ENCODE peak calls at places on chromosomes 16 and 17, in five cellular contexts. V, A, Z, M and L are unnamed samples.

GRCh38 chr17:80208050-80208449 is 12.1 kb downstream of the SGSH start:
- DNase-seq in M (no peak), A (no peak), Z (no peak), V (no peak), L (no peak)

GRCh38 chr16:81938331-81939163 is 72.7 kb downstream of the SDR42E1 start:
- DNase-seq in V (no peak), M (no peak), A (no peak), Z (no peak), L (no peak)

GRCh38 chr17:2070241-2071023 is 15.5 kb downstream of the HIC1 start:
- DNase-seq in M (peak; percentile 96), V (no peak), A (no peak), Z (no peak), L (no peak)

GRCh38 chr17:66951605-66951953 is 12.9 kb upstream of the CACNG4 start:
- DNase-seq in A (no peak), M (no peak), Z (no peak), V (no peak), L (no peak)

GRCh38 chr16:72234372-72234771 is 62.4 kb upstream of the PMFBP1 start:
- DNase-seq in A (no peak), Z (no peak), V (no peak), M (no peak), L (no peak)

GRCh38 chr17:5464717-5465507 is 3.9 kb downstream of the DHX33 start:
- DNase-seq in Z (peak; percentile 94), V (no peak), A (no peak), M (no peak), L (no peak)

GRCh38 chr17:7988750-7989178 is 13.7 kb upstream of the GUCY2D start:
- DNase-seq in V (peak; percentile 82), M (peak; percentile 66), A (peak; percentile 74), Z (peak; percentile 76), L (no peak)

GRCh38 chr17:17109896-17110295 is 67.6 kb downstream of the MPRIP start:
- DNase-seq in A (no peak), M (no peak), V (no peak), Z (no peak), L (no peak)

GRCh38 chr16:67186550-67186950 is 2.8 kb upstream of the MATCAP1 start:
- DNase-seq in A (no peak), V (no peak), M (no peak), Z (no peak), L (no peak)

GRCh38 chr17:61555127-61555531 is 35.9 kb downstream of the NACA2 start:
- DNase-seq in M (no peak), Z (no peak), A (peak; percentile 46), V (no peak), L (no peak)
- TF ChIP-seq JUND in M (no peak), Z (no peak), A (no peak), V (no peak), L (no peak)

GRCh38 chr17:48627625-48628510 is 1.7 kb upstream of the HOXB9 start:
- DNase-seq in A (no peak), Z (no peak), M (no peak), V (peak; percentile 63), L (no peak)
- TF ChIP-seq GABPA in A (no peak), Z (no peak), M (no peak), V (no peak), L (no peak)

GRCh38 chr17:39028690-39029089 is 61.5 kb upstream of the FBXO47 start:
- DNase-seq in Z (no peak), M (no peak), V (no peak), A (no peak), L (no peak)

GRCh38 chr17:39022961-39023360 is 55.8 kb upstream of the FBXO47 start:
- DNase-seq in M (no peak), Z (no peak), V (no peak), A (no peak), L (no peak)

GRCh38 chr17:39027440-39028035 is 60.3 kb upstream of the FBXO47 start:
- DNase-seq in Z (no peak), V (no peak), M (no peak), A (peak; percentile 48), L (no peak)

GRCh38 chr17:39027037-39027436 is 59.8 kb upstream of the FBXO47 start:
- DNase-seq in V (peak; percentile 35), Z (no peak), M (no peak), A (peak; percentile 63), L (peak; percentile 71)
- TF ChIP-seq JUND in V (no peak), Z (no peak), M (no peak), A (no peak), L (no peak)

DNA sequence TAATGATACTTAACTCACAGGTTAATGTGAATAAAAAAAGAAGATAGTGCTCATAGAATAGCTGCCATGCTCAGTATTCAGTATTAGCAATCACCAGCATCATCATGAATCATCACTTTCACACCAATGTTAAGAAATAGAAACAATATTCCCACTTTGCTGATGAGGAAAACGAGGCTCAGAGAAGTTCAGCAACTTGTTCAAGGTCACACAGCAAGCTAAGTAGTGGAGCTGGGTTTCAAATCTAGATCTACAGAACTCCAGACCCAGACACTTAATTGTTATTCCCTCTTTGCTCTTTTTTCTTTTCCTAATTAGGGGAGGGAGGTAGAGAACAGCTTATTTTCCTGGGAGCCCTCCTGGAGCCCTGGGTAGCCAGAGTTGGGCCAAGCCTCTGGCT is 22.9 kb downstream of the CLEC19A start:
- DNase-seq in M (no peak), V (no peak), A (no peak), Z (no peak), L (no peak)
- TF ChIP-seq GABPA in M (no peak), V (no peak), A (no peak), Z (no peak), L (no peak)

GRCh38 chr16:64165368-64165767 is 956.5 kb downstream of the CDH11 start:
- DNase-seq in M (no peak), Z (no peak), V (no peak), A (no peak), L (no peak)

GRCh38 chr16:64162613-64163375 is 959.1 kb downstream of the CDH11 start:
- DNase-seq in A (no peak), Z (no peak), V (no peak), M (no peak), L (no peak)

GRCh38 chr16:64172191-64172590 is 949.7 kb downstream of the CDH11 start:
- DNase-seq in A (no peak), V (no peak), Z (no peak), M (no peak), L (no peak)

GRCh38 chr16:64172652-64173051 is 949.2 kb downstream of the CDH11 start:
- DNase-seq in A (no peak), Z (no peak), V (no peak), M (no peak), L (no peak)

DNA sequence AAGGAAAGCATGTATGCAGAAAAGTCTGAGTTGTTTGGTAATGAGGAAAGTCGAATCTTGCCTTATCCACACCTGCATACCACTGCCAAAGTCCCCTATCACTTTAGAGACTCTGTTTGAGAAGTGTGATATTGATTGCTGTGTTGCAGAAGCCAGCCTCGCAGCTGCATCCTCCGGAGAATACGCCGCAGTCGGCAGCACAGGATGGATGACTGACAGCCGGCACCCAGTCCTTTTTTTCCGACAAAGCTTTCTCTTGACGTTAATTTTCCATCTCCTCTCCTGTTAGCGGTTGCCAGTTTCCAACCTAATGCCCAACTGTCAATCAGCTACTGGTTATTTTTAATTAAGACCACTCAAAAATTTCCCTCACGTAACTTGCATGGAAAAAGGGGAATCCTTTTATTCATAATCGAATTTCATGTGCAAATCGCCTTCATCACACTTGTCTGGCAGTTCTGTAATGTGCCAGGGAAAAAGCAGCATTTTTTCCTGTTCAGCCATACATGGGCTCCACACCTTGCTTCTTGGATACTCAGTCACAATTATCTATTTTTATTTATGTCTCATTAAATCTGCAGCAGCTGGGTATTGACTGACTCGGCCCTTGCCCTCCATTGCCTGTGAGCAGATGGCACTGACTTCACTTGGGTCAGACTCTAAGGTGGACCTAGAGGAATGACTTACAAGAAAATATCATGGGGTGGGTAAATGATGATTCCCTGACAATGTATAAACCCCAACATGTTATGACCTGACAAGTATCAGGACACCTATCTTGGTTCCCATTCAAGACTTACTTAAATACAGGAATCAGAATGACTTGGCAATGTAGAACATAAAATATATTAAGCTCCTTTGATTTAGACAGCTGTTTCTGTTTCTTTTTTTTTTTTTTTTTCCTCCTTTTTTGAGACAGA is 953.8 kb downstream of the CDH11 start:
- DNase-seq in A (no peak), M (no peak), V (no peak), Z (no peak), L (no peak)
- TF ChIP-seq JUND in A (no peak), M (no peak), V (no peak), Z (no peak), L (no peak)

GRCh38 chr16:4736546-4736945 is 2.2 kb downstream of the DNAAF8 start:
- DNase-seq in V (no peak), M (no peak), Z (no peak), A (no peak), L (no peak)
- TF ChIP-seq GABPA in V (no peak), M (no peak), Z (no peak), A (no peak), L (no peak)

DNA sequence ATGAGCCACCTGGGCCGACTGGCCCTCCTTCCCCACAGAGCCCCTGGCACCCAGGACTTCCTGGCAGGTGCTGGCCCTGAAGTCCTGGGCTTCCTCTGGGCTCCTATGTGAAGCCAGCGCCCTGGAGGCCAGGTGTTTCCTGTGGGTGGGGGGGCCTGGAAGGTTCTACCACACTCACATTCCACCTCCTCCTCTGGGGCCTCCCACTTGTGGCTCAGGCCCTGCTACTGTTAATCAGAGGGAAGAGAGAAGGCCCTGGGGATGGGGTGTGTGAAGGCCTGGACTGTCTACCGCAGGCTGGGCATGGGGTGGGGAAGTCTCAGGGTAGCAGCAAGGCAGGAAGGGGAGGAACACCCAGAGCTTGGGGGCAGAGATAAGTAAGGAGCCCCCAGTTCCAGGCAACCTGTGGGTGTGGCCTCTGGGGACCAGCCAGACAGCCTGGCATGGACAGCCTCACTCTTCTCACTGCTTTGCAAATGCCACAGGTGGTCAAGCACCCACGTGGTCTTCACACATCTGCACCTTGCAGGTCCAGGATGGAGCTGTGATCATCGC is 111.9 kb upstream of the TNRC6C start:
- DNase-seq in V (no peak), A (no peak), M (no peak), Z (no peak), L (no peak)
- TF ChIP-seq JUND in V (no peak), A (no peak), M (no peak), Z (no peak), L (no peak)

GRCh38 chr16:12119037-12119436 is 142.5 kb downstream of the SNX29 start:
- DNase-seq in V (no peak), Z (no peak), A (no peak), M (no peak), L (no peak)
- TF ChIP-seq GABPA in V (no peak), Z (no peak), A (no peak), M (no peak), L (no peak)

DNA sequence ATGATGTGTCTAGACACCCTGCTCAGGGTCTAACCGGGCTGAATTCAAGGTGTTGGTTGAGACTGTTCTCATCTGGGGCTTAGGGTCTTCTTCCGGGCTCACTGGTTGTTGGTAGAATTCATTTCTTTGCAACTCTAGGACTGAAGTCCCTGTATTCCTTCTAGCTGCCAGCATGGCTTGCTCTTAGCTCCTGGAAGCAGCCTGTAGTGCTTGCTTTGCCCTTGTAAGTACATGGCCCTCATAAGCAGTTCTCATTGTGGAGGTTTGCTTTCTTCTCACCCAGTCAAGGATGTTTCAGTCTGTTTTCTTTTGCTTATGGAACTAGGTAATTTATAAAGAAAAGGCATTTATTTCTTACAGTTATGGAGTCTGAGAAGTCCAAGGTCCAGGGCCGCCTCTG is 26.3 kb downstream of the COX10 start:
- DNase-seq in Z (no peak), V (no peak), M (no peak), A (no peak), L (no peak)
- TF ChIP-seq JUND in Z (no peak), V (no peak), M (no peak), A (no peak), L (no peak)